ENCODE peak calls at places on chromosomes 3 and 15, in five cellular contexts. T is H7, J is fibroblast of lung, K is brain microvascular endothelial cell, I is tibial nerve. N is an unnamed sample.

GRCh38 chr15:41950505-41950904 is 21.9 kb downstream of the EHD4 start:
- DNase-seq in J (peak), T (no peak), I (no peak), K (no peak), N (no peak)

GRCh38 chr3:9497821-9498565 is 55.6 kb downstream of the LHFPL4 start:
- DNase-seq in J (no peak), T (no peak), K (peak), I (no peak), N (no peak)

GRCh38 chr3:174397848-174398247 is 461.3 kb upstream of the NAALADL2 start:
- DNase-seq in I (no peak), T (no peak), J (peak), K (no peak), N (no peak)

GRCh38 chr15:43792761-43793493 is 807 bp downstream of the SERF2 start:
- DNase-seq in T (peak), K (no peak), J (no peak), I (no peak), N (no peak)

GRCh38 chr15:99906793-99907192 is 173.6 kb upstream of the LYSMD4 start:
- DNase-seq in I (no peak), T (no peak), J (no peak), K (no peak), N (no peak)

GRCh38 chr3:135081451-135082434 is 286.7 kb downstream of the EPHB1 start:
- DNase-seq in T (no peak), K (no peak), J (no peak), I (no peak), N (peak)

GRCh38 chr15:80404719-80405553 is 754 bp downstream of the ARNT2 start:
- DNase-seq in T (peak), I (no peak), K (no peak), J (no peak), N (peak)

GRCh38 chr15:31435891-31436628 is 109.4 kb downstream of the KLF13 start:
- DNase-seq in I (no peak), K (no peak), J (no peak), T (no peak), N (no peak)

GRCh38 chr3:79872483-79872882 is 104.7 kb upstream of the ROBO1 start:
- DNase-seq in I (no peak), K (peak), T (no peak), J (peak), N (no peak)

GRCh38 chr3:183410280-183410679 is 18.1 kb downstream of the MCF2L2 start:
- DNase-seq in J (no peak), K (no peak), I (no peak), T (no peak), N (no peak)

GRCh38 chr3:150253622-150254021 is 154.5 kb upstream of the TSC22D2 start:
- DNase-seq in T (no peak), K (no peak), J (no peak), I (no peak), N (no peak)

GRCh38 chr15:54504695-54505094 is 526.5 kb downstream of the UNC13C start:
- DNase-seq in I (no peak), K (no peak), J (no peak), T (no peak), N (no peak)

GRCh38 chr15:54502416-54503075 is 524.3 kb downstream of the UNC13C start:
- DNase-seq in J (no peak), T (no peak), K (no peak), I (no peak), N (no peak)

GRCh38 chr15:54500330-54500729 is 522.1 kb downstream of the UNC13C start:
- DNase-seq in K (no peak), I (no peak), T (no peak), J (no peak), N (no peak)
- H3K4me3 ChIP-seq in K (no peak), I (no peak), T (no peak), J (no peak), N (no peak)

GRCh38 chr3:184741259-184741556 is 29.3 kb upstream of the MAGEF1 start:
- DNase-seq in K (no peak), T (no peak), J (no peak), I (no peak), N (no peak)
- H3K4me3 ChIP-seq in K (no peak), T (no peak), J (no peak), I (no peak), N (no peak)

DNA sequence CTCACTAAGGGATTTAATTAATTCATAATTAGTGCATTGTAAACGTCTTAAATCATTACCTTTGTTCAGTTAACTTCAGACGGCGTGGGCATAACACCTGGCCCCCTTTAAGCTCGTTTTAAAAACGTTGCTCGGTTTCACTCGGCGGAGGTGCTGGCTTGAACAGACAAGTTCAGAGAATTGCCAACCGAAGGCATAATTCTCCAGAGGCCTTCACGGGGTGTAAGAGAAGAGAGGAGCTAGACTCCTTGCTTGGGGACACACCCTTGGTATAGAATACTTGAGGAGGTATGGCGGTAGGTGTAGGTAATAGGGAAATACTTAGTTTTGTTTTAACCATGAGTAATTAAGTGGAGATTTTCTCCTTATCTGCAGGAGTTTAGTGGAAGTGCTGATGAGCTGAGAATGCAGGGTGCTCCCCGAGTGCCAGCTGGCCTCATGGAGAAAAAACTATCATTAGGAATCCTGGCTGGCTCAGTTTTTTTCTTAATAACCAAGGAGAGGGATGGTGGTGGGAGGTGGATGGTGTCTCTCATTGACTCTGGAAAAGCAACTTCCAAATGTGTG is 947 bp downstream of the FBXL2 start:
- DNase-seq in I (no peak), T (peak), K (peak), J (peak), N (no peak)
- H3K4me3 ChIP-seq in I (peak), T (peak), K (peak), J (peak), N (peak)

DNA sequence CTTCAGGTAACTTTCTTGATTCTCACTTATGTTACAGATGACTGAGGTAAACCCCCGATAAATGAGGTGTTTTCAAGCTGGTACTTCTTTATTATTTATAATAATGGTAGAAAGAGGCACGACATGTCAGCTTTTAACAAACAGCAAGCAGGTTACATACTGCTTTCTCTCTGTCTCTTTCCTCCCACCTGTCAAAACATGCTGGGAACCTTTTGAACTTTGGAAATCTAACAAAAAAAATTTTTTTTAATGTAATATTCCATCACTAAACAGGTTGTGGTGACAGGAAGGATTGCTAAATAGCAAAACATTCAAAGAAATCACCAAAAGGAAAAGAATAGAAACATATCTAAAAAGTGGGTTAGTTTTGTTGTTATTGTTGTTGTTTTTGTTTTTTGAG is 48.2 kb downstream of the ANO10 start:
- DNase-seq in I (no peak), T (no peak), J (no peak), K (no peak), N (no peak)
- H3K4me3 ChIP-seq in I (no peak), T (no peak), J (no peak), K (no peak), N (no peak)

GRCh38 chr3:156030735-156031134 is 89.6 kb upstream of the KCNAB1 start:
- DNase-seq in I (no peak), K (no peak), T (no peak), J (no peak), N (no peak)

GRCh38 chr3:156029208-156029607 is 91.2 kb upstream of the KCNAB1 start:
- DNase-seq in T (no peak), J (no peak), K (no peak), I (no peak), N (no peak)

GRCh38 chr3:156024904-156025303 is 95.5 kb upstream of the KCNAB1 start:
- DNase-seq in T (no peak), J (peak), I (no peak), K (peak), N (no peak)
- H3K4me3 ChIP-seq in T (no peak), J (no peak), I (peak), K (peak), N (no peak)

GRCh38 chr15:35134269-35134668 is 49.2 kb upstream of the NANOGP8 start:
- DNase-seq in T (no peak), J (no peak), I (no peak), K (no peak), N (no peak)
- H3K4me3 ChIP-seq in T (no peak), J (no peak), I (no peak), K (no peak), N (no peak)

GRCh38 chr3:57043518-57043917 is 16.9 kb upstream of the SPATA12 start:
- DNase-seq in T (no peak), J (no peak), I (no peak), K (no peak), N (no peak)
- H3K4me3 ChIP-seq in T (no peak), J (no peak), I (no peak), K (no peak), N (no peak)

GRCh38 chr3:111881480-111881879 is 22.4 kb downstream of the PHLDB2 start:
- DNase-seq in J (no peak), T (no peak), K (no peak), I (no peak), N (no peak)
- H3K4me3 ChIP-seq in J (no peak), T (no peak), K (no peak), I (no peak), N (no peak)

GRCh38 chr15:48617619-48618018 is 27.9 kb downstream of the FBN1 start:
- DNase-seq in J (peak), T (no peak), I (no peak), K (peak), N (no peak)
- H3K4me3 ChIP-seq in J (no peak), T (no peak), I (no peak), K (no peak), N (no peak)